ENCODE peak calls at places on chromosomes 13 and 19, in eight cellular contexts. One of them, this sample, is unnamed.

GRCh38 chr13:78660130-78660857 is 1.3 kb upstream of the OBI1 start:
- DNase-seq in GM12865: peak
- DNase-seq in tibial artery: peak
- DNase-seq in CD4-positive, alpha-beta memory T cell: no peak
- DNase-seq in GM23248: no peak
- DNase-seq in breast epithelium: no peak
- DNase-seq in AG10803: peak
- DNase-seq in mammary epithelial cell: no peak
- DNase-seq in this sample: peak

GRCh38 chr13:98778749-98779148 is 26.3 kb upstream of the SLC15A1 start:
- DNase-seq in GM12865: no peak
- DNase-seq in tibial artery: no peak
- DNase-seq in CD4-positive, alpha-beta memory T cell: no peak
- DNase-seq in GM23248: no peak
- DNase-seq in breast epithelium: no peak
- DNase-seq in AG10803: no peak
- DNase-seq in mammary epithelial cell: no peak
- DNase-seq in this sample: peak

GRCh38 chr19:49652723-49653465 is 10.9 kb downstream of the SCAF1 start:
- DNase-seq in GM12865: no peak
- DNase-seq in tibial artery: no peak
- DNase-seq in CD4-positive, alpha-beta memory T cell: peak
- DNase-seq in GM23248: no peak
- DNase-seq in breast epithelium: no peak
- DNase-seq in AG10803: no peak
- DNase-seq in mammary epithelial cell: no peak
- DNase-seq in this sample: no peak

GRCh38 chr19:38975861-38976271 is 324 bp upstream of the FBXO17 start:
- DNase-seq in GM12865: no peak
- DNase-seq in tibial artery: no peak
- DNase-seq in CD4-positive, alpha-beta memory T cell: no peak
- DNase-seq in GM23248: peak
- DNase-seq in breast epithelium: no peak
- DNase-seq in AG10803: peak
- DNase-seq in mammary epithelial cell: no peak
- DNase-seq in this sample: peak

GRCh38 chr13:54836273-54836672 is 1807.7 kb downstream of the OLFM4 start:
- DNase-seq in GM12865: no peak
- DNase-seq in tibial artery: no peak
- DNase-seq in CD4-positive, alpha-beta memory T cell: no peak
- DNase-seq in GM23248: no peak
- DNase-seq in breast epithelium: no peak
- DNase-seq in AG10803: no peak
- DNase-seq in mammary epithelial cell: no peak
- DNase-seq in this sample: no peak

GRCh38 chr19:38759590-38760003 is 13.7 kb downstream of the LGALS7 start:
- DNase-seq in GM12865: no peak
- DNase-seq in tibial artery: no peak
- DNase-seq in CD4-positive, alpha-beta memory T cell: no peak
- DNase-seq in GM23248: no peak
- DNase-seq in breast epithelium: peak
- DNase-seq in AG10803: no peak
- DNase-seq in mammary epithelial cell: no peak
- DNase-seq in this sample: no peak

GRCh38 chr19:1673645-1674292 is 21.4 kb upstream of the TCF3 start:
- DNase-seq in GM12865: no peak
- DNase-seq in tibial artery: no peak
- DNase-seq in CD4-positive, alpha-beta memory T cell: no peak
- DNase-seq in GM23248: no peak
- DNase-seq in breast epithelium: no peak
- DNase-seq in AG10803: no peak
- DNase-seq in mammary epithelial cell: no peak
- DNase-seq in this sample: no peak

GRCh38 chr19:28387507-28387906 is 825.4 kb downstream of the UQCRFS1 start:
- DNase-seq in GM12865: no peak
- DNase-seq in tibial artery: no peak
- DNase-seq in CD4-positive, alpha-beta memory T cell: no peak
- DNase-seq in GM23248: no peak
- DNase-seq in breast epithelium: no peak
- DNase-seq in AG10803: no peak
- DNase-seq in mammary epithelial cell: no peak
- DNase-seq in this sample: no peak

GRCh38 chr19:15367439-15367838 is 12.1 kb downstream of the AKAP8 start:
- DNase-seq in GM12865: no peak
- DNase-seq in tibial artery: no peak
- DNase-seq in CD4-positive, alpha-beta memory T cell: no peak
- DNase-seq in GM23248: no peak
- DNase-seq in breast epithelium: no peak
- DNase-seq in AG10803: no peak
- DNase-seq in mammary epithelial cell: no peak
- DNase-seq in this sample: no peak

GRCh38 chr19:11626252-11626651 is 29.0 kb downstream of the ZNF627 start:
- DNase-seq in GM12865: no peak
- DNase-seq in tibial artery: no peak
- DNase-seq in CD4-positive, alpha-beta memory T cell: no peak
- DNase-seq in GM23248: no peak
- DNase-seq in breast epithelium: no peak
- DNase-seq in AG10803: no peak
- DNase-seq in mammary epithelial cell: no peak
- DNase-seq in this sample: no peak

GRCh38 chr13:98478134-98479129 is 98.5 kb downstream of the STK24 start:
- DNase-seq in GM12865: peak
- DNase-seq in tibial artery: no peak
- DNase-seq in CD4-positive, alpha-beta memory T cell: peak
- DNase-seq in GM23248: peak
- DNase-seq in breast epithelium: no peak
- DNase-seq in AG10803: peak
- DNase-seq in mammary epithelial cell: peak
- DNase-seq in this sample: peak

GRCh38 chr13:31827707-31828106 is 88.4 kb downstream of the RXFP2 start:
- DNase-seq in GM12865: no peak
- DNase-seq in tibial artery: no peak
- DNase-seq in CD4-positive, alpha-beta memory T cell: no peak
- DNase-seq in GM23248: no peak
- DNase-seq in breast epithelium: no peak
- DNase-seq in AG10803: no peak
- DNase-seq in mammary epithelial cell: no peak
- DNase-seq in this sample: no peak

GRCh38 chr19:5036733-5037681 is 68.1 kb downstream of the KDM4B start:
- DNase-seq in GM12865: no peak
- DNase-seq in tibial artery: no peak
- DNase-seq in CD4-positive, alpha-beta memory T cell: no peak
- DNase-seq in GM23248: peak
- DNase-seq in breast epithelium: no peak
- DNase-seq in AG10803: peak
- DNase-seq in mammary epithelial cell: peak
- DNase-seq in this sample: peak

GRCh38 chr19:56959211-56959610 is 118.7 kb upstream of the PEG3 start:
- DNase-seq in GM12865: no peak
- DNase-seq in tibial artery: no peak
- DNase-seq in CD4-positive, alpha-beta memory T cell: no peak
- DNase-seq in GM23248: no peak
- DNase-seq in breast epithelium: no peak
- DNase-seq in AG10803: no peak
- DNase-seq in mammary epithelial cell: no peak
- DNase-seq in this sample: no peak

GRCh38 chr13:26021516-26021915 is 30.3 kb downstream of the SHISA2 start:
- DNase-seq in GM12865: no peak
- DNase-seq in tibial artery: no peak
- DNase-seq in CD4-positive, alpha-beta memory T cell: no peak
- DNase-seq in GM23248: no peak
- DNase-seq in breast epithelium: no peak
- DNase-seq in AG10803: no peak
- DNase-seq in mammary epithelial cell: peak
- DNase-seq in this sample: no peak

GRCh38 chr19:852136-853013 is at the start of gene ELANE:
- DNase-seq in GM12865: no peak
- DNase-seq in tibial artery: no peak
- DNase-seq in CD4-positive, alpha-beta memory T cell: no peak
- DNase-seq in GM23248: no peak
- DNase-seq in breast epithelium: no peak
- DNase-seq in AG10803: no peak
- DNase-seq in mammary epithelial cell: no peak
- DNase-seq in this sample: no peak

GRCh38 chr19:18478545-18479311 is 40.8 kb upstream of the ISYNA1 start:
- DNase-seq in GM12865: peak
- DNase-seq in tibial artery: peak
- DNase-seq in CD4-positive, alpha-beta memory T cell: peak
- DNase-seq in GM23248: peak
- DNase-seq in breast epithelium: peak
- DNase-seq in AG10803: peak
- DNase-seq in mammary epithelial cell: peak
- DNase-seq in this sample: peak

GRCh38 chr19:907183-907853 is 5.7 kb downstream of the R3HDM4 start:
- DNase-seq in GM12865: peak
- DNase-seq in tibial artery: no peak
- DNase-seq in CD4-positive, alpha-beta memory T cell: no peak
- DNase-seq in GM23248: no peak
- DNase-seq in breast epithelium: no peak
- DNase-seq in AG10803: no peak
- DNase-seq in mammary epithelial cell: no peak
- DNase-seq in this sample: no peak

GRCh38 chr13:109779074-109779473 is 7.3 kb downstream of the IRS2 start:
- DNase-seq in GM12865: no peak
- DNase-seq in tibial artery: no peak
- DNase-seq in CD4-positive, alpha-beta memory T cell: peak
- DNase-seq in GM23248: no peak
- DNase-seq in breast epithelium: no peak
- DNase-seq in AG10803: no peak
- DNase-seq in mammary epithelial cell: no peak
- DNase-seq in this sample: no peak

GRCh38 chr19:38284422-38284821 is 19.6 kb upstream of the C19orf33 start:
- DNase-seq in GM12865: peak
- DNase-seq in tibial artery: no peak
- DNase-seq in CD4-positive, alpha-beta memory T cell: no peak
- DNase-seq in GM23248: no peak
- DNase-seq in breast epithelium: no peak
- DNase-seq in AG10803: no peak
- DNase-seq in mammary epithelial cell: no peak
- DNase-seq in this sample: no peak

GRCh38 chr13:74570834-74571233 is 436.6 kb upstream of the KLF12 start:
- DNase-seq in GM12865: no peak
- DNase-seq in tibial artery: no peak
- DNase-seq in CD4-positive, alpha-beta memory T cell: no peak
- DNase-seq in GM23248: peak
- DNase-seq in breast epithelium: no peak
- DNase-seq in AG10803: peak
- DNase-seq in mammary epithelial cell: peak
- DNase-seq in this sample: peak

GRCh38 chr13:40116008-40116407 is 460.5 kb downstream of the COG6 start:
- DNase-seq in GM12865: peak
- DNase-seq in tibial artery: no peak
- DNase-seq in CD4-positive, alpha-beta memory T cell: peak
- DNase-seq in GM23248: peak
- DNase-seq in breast epithelium: no peak
- DNase-seq in AG10803: peak
- DNase-seq in mammary epithelial cell: peak
- DNase-seq in this sample: peak

GRCh38 chr13:45446181-45446580 is 18.6 kb upstream of the COG3 start:
- DNase-seq in GM12865: no peak
- DNase-seq in tibial artery: no peak
- DNase-seq in CD4-positive, alpha-beta memory T cell: no peak
- DNase-seq in GM23248: peak
- DNase-seq in breast epithelium: no peak
- DNase-seq in AG10803: peak
- DNase-seq in mammary epithelial cell: peak
- DNase-seq in this sample: peak

GRCh38 chr13:51222510-51223283 is 499 bp downstream of the FAM124A start:
- DNase-seq in GM12865: no peak
- DNase-seq in tibial artery: no peak
- DNase-seq in CD4-positive, alpha-beta memory T cell: no peak
- DNase-seq in GM23248: peak
- DNase-seq in breast epithelium: no peak
- DNase-seq in AG10803: no peak
- DNase-seq in mammary epithelial cell: no peak
- DNase-seq in this sample: no peak

GRCh38 chr19:17456127-17456526 is 4.6 kb downstream of the NXNL1 start:
- DNase-seq in GM12865: no peak
- DNase-seq in tibial artery: no peak
- DNase-seq in CD4-positive, alpha-beta memory T cell: no peak
- DNase-seq in GM23248: no peak
- DNase-seq in breast epithelium: no peak
- DNase-seq in AG10803: no peak
- DNase-seq in mammary epithelial cell: no peak
- DNase-seq in this sample: no peak
- H3K4me3 ChIP-seq in GM12865: no peak
- H3K4me3 ChIP-seq in tibial artery: no peak
- H3K4me3 ChIP-seq in CD4-positive, alpha-beta memory T cell: no peak
- H3K4me3 ChIP-seq in GM23248: no peak
- H3K4me3 ChIP-seq in breast epithelium: no peak
- H3K4me3 ChIP-seq in AG10803: no peak
- H3K4me3 ChIP-seq in mammary epithelial cell: no peak
- H3K4me3 ChIP-seq in this sample: no peak

GRCh38 chr19:47421844-47422395 is 2.6 kb upstream of the MEIS3 start:
- DNase-seq in GM12865: no peak
- DNase-seq in tibial artery: no peak
- DNase-seq in CD4-positive, alpha-beta memory T cell: no peak
- DNase-seq in GM23248: peak
- DNase-seq in breast epithelium: no peak
- DNase-seq in AG10803: no peak
- DNase-seq in mammary epithelial cell: no peak
- DNase-seq in this sample: no peak
- H3K4me3 ChIP-seq in GM12865: no peak
- H3K4me3 ChIP-seq in tibial artery: no peak
- H3K4me3 ChIP-seq in CD4-positive, alpha-beta memory T cell: no peak
- H3K4me3 ChIP-seq in GM23248: peak
- H3K4me3 ChIP-seq in breast epithelium: no peak
- H3K4me3 ChIP-seq in AG10803: no peak
- H3K4me3 ChIP-seq in mammary epithelial cell: no peak
- H3K4me3 ChIP-seq in this sample: no peak

DNA sequence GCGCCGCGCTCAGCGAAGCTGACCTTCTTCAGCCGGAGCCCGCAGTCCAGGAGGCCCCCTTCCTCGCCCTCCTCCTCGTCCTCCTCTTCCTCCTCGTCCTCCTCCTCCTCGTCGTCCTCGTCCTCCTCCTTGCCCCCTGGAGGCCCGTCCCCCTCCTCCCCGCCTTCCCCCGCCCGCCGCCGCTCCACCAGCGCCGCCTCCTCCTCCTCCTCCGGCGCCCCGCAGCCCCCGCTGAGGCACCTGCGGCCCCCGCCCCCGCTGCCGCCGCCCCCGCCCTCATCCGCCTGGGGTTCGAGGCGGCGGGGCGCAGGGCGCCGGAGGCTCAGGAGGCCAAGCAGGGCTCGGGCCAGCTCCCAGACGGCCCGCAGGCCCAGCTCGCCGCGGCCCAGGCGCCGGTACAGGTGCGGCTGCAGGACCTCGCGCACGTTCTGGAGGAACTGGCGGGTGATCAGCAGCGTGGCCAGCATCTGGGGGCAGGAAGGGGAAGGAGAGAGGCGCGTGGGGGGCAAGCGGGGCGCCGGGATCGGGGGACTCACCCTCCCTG is 6.1 kb downstream of the ANO8 start:
- DNase-seq in GM12865: no peak
- DNase-seq in tibial artery: no peak
- DNase-seq in CD4-positive, alpha-beta memory T cell: peak
- DNase-seq in GM23248: no peak
- DNase-seq in breast epithelium: no peak
- DNase-seq in AG10803: no peak
- DNase-seq in mammary epithelial cell: no peak
- DNase-seq in this sample: no peak
- H3K4me3 ChIP-seq in GM12865: no peak
- H3K4me3 ChIP-seq in tibial artery: no peak
- H3K4me3 ChIP-seq in CD4-positive, alpha-beta memory T cell: peak
- H3K4me3 ChIP-seq in GM23248: no peak
- H3K4me3 ChIP-seq in breast epithelium: peak
- H3K4me3 ChIP-seq in AG10803: no peak
- H3K4me3 ChIP-seq in mammary epithelial cell: peak
- H3K4me3 ChIP-seq in this sample: peak

GRCh38 chr19:42068756-42069571 is 1.0 kb downstream of the GRIK5 start:
- DNase-seq in GM12865: no peak
- DNase-seq in tibial artery: no peak
- DNase-seq in CD4-positive, alpha-beta memory T cell: no peak
- DNase-seq in GM23248: no peak
- DNase-seq in breast epithelium: no peak
- DNase-seq in AG10803: no peak
- DNase-seq in mammary epithelial cell: no peak
- DNase-seq in this sample: no peak
- H3K4me3 ChIP-seq in GM12865: no peak
- H3K4me3 ChIP-seq in tibial artery: peak
- H3K4me3 ChIP-seq in CD4-positive, alpha-beta memory T cell: no peak
- H3K4me3 ChIP-seq in GM23248: no peak
- H3K4me3 ChIP-seq in breast epithelium: peak
- H3K4me3 ChIP-seq in AG10803: no peak
- H3K4me3 ChIP-seq in mammary epithelial cell: no peak
- H3K4me3 ChIP-seq in this sample: no peak